ENCODE peak calls at places on chromosome 3, in five cellular contexts. X is bronchial epithelial cell, J is vagina, R is OCI-LY7, S is tibial nerve. G is an unnamed sample. For H3K36me3, the result is how much of the 10 kb centered on the place peaks cover.

GRCh38 chr3:17605032-17605431 is 137.4 kb downstream of the TBC1D5 start:
- DNase-seq in X (peak), J (no peak), R (no peak), S (no peak), G (no peak)

GRCh38 chr3:23810342-23811116 is 4.8 kb downstream of the UBE2E1 start:
- DNase-seq in X (no peak), J (no peak), R (peak), S (peak), G (peak)

GRCh38 chr3:23159929-23160328 is 43.2 kb upstream of the UBE2E2 start:
- DNase-seq in X (peak), J (no peak), R (no peak), S (no peak), G (no peak)

GRCh38 chr3:20055020-20055775 is 15.0 kb downstream of the KAT2B start:
- DNase-seq in X (no peak), J (no peak), R (peak), S (no peak), G (no peak)

GRCh38 chr3:25663324-25664065 is 1.2 kb downstream of the TOP2B start:
- DNase-seq in X (peak), J (no peak), R (peak), S (no peak), G (no peak)

GRCh38 chr3:98890960-98891910 is 10.3 kb downstream of the DCBLD2 start:
- DNase-seq in X (no peak), J (no peak), R (no peak), S (no peak), G (no peak)

GRCh38 chr3:132785292-132785691 is 63.1 kb upstream of the NPHP3 start:
- DNase-seq in X (no peak), J (no peak), R (no peak), S (no peak), G (no peak)

GRCh38 chr3:37906734-37907282 is 45.1 kb downstream of the CTDSPL start:
- DNase-seq in X (no peak), J (no peak), R (no peak), S (no peak), G (no peak)

GRCh38 chr3:124812291-124813265 is 74.6 kb downstream of the ITGB5 start:
- DNase-seq in X (peak), J (peak), R (no peak), S (peak), G (peak)

GRCh38 chr3:153722157-153722556 is 399.0 kb upstream of the ARHGEF26 start:
- DNase-seq in X (no peak), J (no peak), R (no peak), S (no peak), G (no peak)

GRCh38 chr3:181570472-181570871 is 141.3 kb upstream of the SOX2 start:
- DNase-seq in X (no peak), J (no peak), R (no peak), S (no peak), G (no peak)

GRCh38 chr3:127039719-127040118 is 56.8 kb downstream of the PLXNA1 start:
- DNase-seq in X (no peak), J (no peak), R (no peak), S (no peak), G (no peak)

GRCh38 chr3:192130534-192131132 is 596.7 kb downstream of the FGF12 start:
- DNase-seq in X (peak), J (no peak), R (peak), S (no peak), G (no peak)

GRCh38 chr3:32603064-32603463 is 32.4 kb upstream of the DYNC1LI1 start:
- DNase-seq in X (no peak), J (no peak), R (no peak), S (no peak), G (no peak)

GRCh38 chr3:86990734-86991481 is at the start of gene VGLL3:
- DNase-seq in X (no peak), J (no peak), R (no peak), S (peak), G (peak)

GRCh38 chr3:4906107-4906621 is 73.1 kb upstream of the BHLHE40 start:
- DNase-seq in X (peak), J (no peak), R (no peak), S (no peak), G (no peak)

GRCh38 chr3:40970067-40970466 is 229.2 kb upstream of the CTNNB1 start:
- DNase-seq in X (no peak), J (no peak), R (no peak), S (no peak), G (no peak)

GRCh38 chr3:158683216-158683975 is 10.9 kb upstream of the LXN start:
- DNase-seq in X (peak), J (no peak), R (no peak), S (no peak), G (no peak)

GRCh38 chr3:127374626-127375010 is 86.8 kb upstream of the PRR20G start:
- DNase-seq in X (no peak), J (no peak), R (no peak), S (no peak), G (no peak)

DNA sequence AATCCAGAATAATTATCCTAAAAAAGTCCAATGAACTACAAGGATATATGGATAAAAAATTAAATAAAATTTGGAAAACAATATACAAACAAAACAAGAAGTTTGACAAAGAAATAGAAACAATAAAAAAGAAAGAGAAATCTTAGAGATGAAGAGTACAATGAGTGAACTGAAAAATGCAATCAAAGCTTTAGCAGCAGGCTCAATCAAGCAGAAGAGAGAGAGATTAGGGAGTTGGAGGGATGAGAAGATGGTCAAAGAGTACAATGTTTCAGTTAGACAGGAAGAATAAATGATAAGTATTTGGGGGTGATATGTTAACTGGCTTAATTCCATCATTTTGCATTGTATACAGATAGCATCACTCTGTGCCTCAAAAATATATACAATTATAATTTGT is 29.9 kb downstream of the POLQ start:
- DNase-seq in X (no peak), J (no peak), R (no peak), S (no peak), G (no peak)
- H3K36me3 ChIP-seq in X (under half), J (under half), R (half or more), S (under half), G (under half)

GRCh38 chr3:194300392-194300758 is 50.8 kb downstream of the CPN2 start:
- DNase-seq in X (peak), J (no peak), R (no peak), S (peak), G (no peak)
- TF ChIP-seq CTCF in X (peak), J (no peak), R (no peak), S (no peak), G (no peak)

DNA sequence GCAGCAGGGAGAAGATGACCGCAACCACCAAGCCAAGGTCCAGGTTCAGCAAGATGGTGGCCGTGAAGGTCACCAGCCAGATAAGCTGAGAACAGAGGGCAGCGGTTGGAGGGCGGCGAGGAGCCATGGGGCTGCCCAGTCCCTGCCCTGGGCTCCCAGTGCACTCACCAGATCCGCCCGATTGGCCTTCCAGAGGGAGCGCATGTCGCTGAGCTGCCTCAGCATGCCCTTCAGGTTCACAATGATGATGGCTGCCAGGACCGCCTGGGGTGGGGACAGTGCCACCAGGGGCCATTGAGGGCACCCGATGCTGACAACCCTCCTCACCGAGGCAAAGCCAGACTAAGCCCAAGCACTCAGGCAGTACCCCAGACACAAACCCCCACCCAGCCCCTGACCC is 5.4 kb downstream of the SLC26A6 start:
- DNase-seq in X (no peak), J (no peak), R (no peak), S (no peak), G (no peak)
- H3K36me3 ChIP-seq in X (under half), J (under half), R (under half), S (half or more), G (half or more)

DNA sequence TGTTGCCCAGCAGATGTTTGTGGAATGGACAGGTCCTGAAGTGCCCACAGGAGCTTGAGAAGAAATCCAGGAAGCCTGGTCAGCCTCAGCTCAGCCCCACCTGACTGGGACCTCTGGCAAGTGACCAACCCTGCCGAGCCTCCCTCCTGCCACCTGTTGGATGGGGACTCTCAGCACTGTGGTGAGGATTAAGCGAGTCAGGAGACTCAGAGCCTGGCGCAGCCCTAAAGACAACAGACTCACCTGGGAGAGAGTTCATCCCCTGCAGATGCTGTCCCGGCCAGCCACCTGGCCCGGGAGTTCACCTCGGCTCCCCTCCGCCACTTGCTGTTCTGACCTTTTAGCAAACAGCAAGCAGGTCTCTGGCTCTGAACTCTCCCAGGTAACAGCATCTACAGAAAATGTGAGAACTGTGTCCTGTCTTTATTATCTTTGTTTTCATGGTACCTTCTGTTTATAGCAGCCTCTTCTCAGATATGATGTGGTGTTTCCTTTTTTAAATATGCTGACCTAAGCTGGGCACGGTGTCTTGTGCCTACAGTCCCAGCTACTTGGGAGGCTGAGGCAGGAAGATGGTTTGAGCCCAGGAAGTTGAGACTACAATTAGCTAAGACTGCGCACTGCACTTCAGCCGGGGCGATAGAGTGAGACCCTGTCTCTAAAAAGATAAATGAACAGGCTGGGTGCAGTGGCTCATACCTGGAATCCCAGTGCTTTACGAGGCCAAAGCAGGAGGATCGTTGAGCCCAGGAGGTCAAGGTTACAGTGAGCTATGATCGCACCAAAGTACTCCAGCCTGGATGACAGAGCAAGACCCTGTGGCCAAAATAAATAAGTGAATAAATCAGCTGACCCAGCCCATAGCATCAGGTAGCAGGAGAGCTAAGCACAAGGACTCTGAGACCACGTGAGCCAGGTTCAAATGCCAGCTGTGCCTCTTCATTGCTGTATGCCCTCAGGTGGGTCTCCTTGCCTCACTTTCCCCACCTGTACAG is 32.4 kb upstream of the SLC6A6 start:
- DNase-seq in X (peak), J (no peak), R (peak), S (no peak), G (no peak)
- TF ChIP-seq CTCF in X (peak), J (no peak), R (peak), S (no peak), G (no peak)

GRCh38 chr3:50245831-50246516 is 10.0 kb downstream of the GNAI2 start:
- DNase-seq in X (peak), J (no peak), R (peak), S (peak), G (peak)
- H3K36me3 ChIP-seq in X (under half), J (under half), R (under half), S (under half), G (under half)

DNA sequence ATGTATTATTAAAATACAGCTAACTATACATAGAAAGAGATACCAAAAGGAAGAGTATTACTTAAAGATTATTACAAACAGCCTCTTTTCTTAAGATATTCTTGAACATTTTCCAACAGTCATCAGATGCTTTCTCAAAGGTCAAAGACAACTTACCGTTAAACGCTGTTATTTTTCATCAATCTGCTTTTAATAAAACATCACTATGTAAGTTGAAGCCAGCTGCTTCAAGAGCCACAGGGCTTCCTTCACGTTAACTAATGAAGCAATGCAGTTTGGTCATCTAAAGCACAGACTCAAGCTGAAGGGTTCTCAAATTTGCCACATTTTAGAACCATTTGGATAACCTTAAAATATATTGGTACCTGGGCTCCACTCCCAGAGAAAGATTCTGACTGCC is 578.8 kb downstream of the ROBO2 start:
- DNase-seq in X (no peak), J (no peak), R (no peak), S (no peak), G (no peak)
- TF ChIP-seq CTCF in X (no peak), J (no peak), R (no peak), S (no peak), G (no peak)

GRCh38 chr3:100159564-100160153 is 45.4 kb upstream of the FILIP1L start:
- DNase-seq in X (peak), J (no peak), R (no peak), S (no peak), G (no peak)
- H3K36me3 ChIP-seq in X (under half), J (under half), R (under half), S (under half), G (under half)